ENCODE peak calls at places on chromosomes 6 and 20, in eight cellular contexts. Y, D, L, H, B, Q, I and N are unnamed samples.

GRCh38 chr20:51470521-51470875 is 72.0 kb downstream of the NFATC2 start:
- DNase-seq in B (no peak), H (no peak), I (no peak), Y (no peak), L (no peak), Q (no peak), D (no peak), N (no peak)

GRCh38 chr6:75624335-75624734 is 22.7 kb downstream of the SENP6 start:
- DNase-seq in Y (no peak), B (no peak), Q (no peak), H (no peak), D (no peak), L (no peak), I (no peak), N (no peak)

GRCh38 chr20:38369387-38369786 is 23.1 kb downstream of the LBP start:
- DNase-seq in Y (no peak), H (peak; percentile 34), Q (no peak), I (peak; percentile 16), L (no peak), D (no peak), B (peak; percentile 46), N (no peak)

GRCh38 chr20:32164984-32165735 is 42.4 kb downstream of the PLAGL2 start:
- DNase-seq in D (no peak), H (no peak), Y (no peak), Q (no peak), I (no peak), B (no peak), L (no peak), N (no peak)

GRCh38 chr6:132194529-132194928 is 206.7 kb downstream of the MOXD1 start:
- DNase-seq in D (no peak), Q (no peak), H (no peak), Y (no peak), I (no peak), L (no peak), B (no peak), N (no peak)

GRCh38 chr6:38352636-38353035 is 287.1 kb downstream of the BTBD9 start:
- DNase-seq in B (no peak), I (no peak), D (no peak), L (peak; percentile 50), H (peak; percentile 73), Y (no peak), Q (no peak), N (no peak)

GRCh38 chr6:72238900-72239299 is 352.6 kb downstream of the RIMS1 start:
- DNase-seq in L (no peak), Y (no peak), Q (no peak), H (peak; percentile 41), I (no peak), B (no peak), D (no peak), N (no peak)

GRCh38 chr6:129212081-129212480 is 329.1 kb downstream of the LAMA2 start:
- DNase-seq in D (no peak), Q (no peak), L (peak; percentile 93), H (peak; percentile 13), B (no peak), Y (no peak), I (no peak), N (no peak)

GRCh38 chr6:78308025-78308424 is 559.3 kb upstream of the IRAK1BP1 start:
- DNase-seq in Q (no peak), L (no peak), B (no peak), I (peak; percentile 45), H (no peak), Y (no peak), D (no peak), N (no peak)

GRCh38 chr6:157241411-157241979 is 81.8 kb downstream of the TMEM242 start:
- DNase-seq in L (peak; percentile 63), H (no peak), B (no peak), Q (no peak), I (no peak), Y (no peak), D (no peak), N (no peak)

GRCh38 chr6:79353226-79353625 is 118.7 kb upstream of the HMGN3 start:
- DNase-seq in L (no peak), D (no peak), Q (no peak), Y (no peak), B (no peak), H (peak; percentile 9), I (no peak), N (no peak)

GRCh38 chr6:33430991-33431879 is 11.4 kb downstream of the SYNGAP1 start:
- DNase-seq in H (peak; percentile 82), Y (peak; percentile 69), I (peak; percentile 47), Q (peak; percentile 84), D (peak; percentile 68), B (peak; percentile 46), L (peak; percentile 42), N (peak; percentile 75)

GRCh38 chr20:41476446-41476845 is 109.8 kb upstream of the EMILIN3 start:
- DNase-seq in D (no peak), B (no peak), L (no peak), I (no peak), Y (no peak), Q (no peak), H (no peak), N (no peak)

GRCh38 chr6:108650781-108651180 is 90.1 kb downstream of the FOXO3 start:
- DNase-seq in H (peak; percentile 86), I (no peak), D (no peak), Y (no peak), Q (no peak), B (peak; percentile 98), L (peak; percentile 84), N (peak; percentile 23)

GRCh38 chr6:43076928-43077809 is 1.1 kb downstream of the PTK7 start:
- DNase-seq in L (peak; percentile 53), B (no peak), Y (no peak), H (no peak), D (no peak), Q (no peak), I (no peak), N (no peak)

GRCh38 chr6:119484598-119484997 is 135.0 kb upstream of the MAN1A1 start:
- DNase-seq in L (peak; percentile 92), B (no peak), Q (no peak), I (peak; percentile 74), Y (no peak), D (no peak), H (peak; percentile 62), N (no peak)

GRCh38 chr6:79687759-79688158 is 56.6 kb downstream of the SH3BGRL2 start:
- DNase-seq in L (no peak), H (no peak), Q (no peak), B (no peak), Y (no peak), D (no peak), I (no peak), N (no peak)

GRCh38 chr6:111462770-111463391 is 20.1 kb downstream of the REV3L start:
- DNase-seq in L (peak; percentile 49), D (no peak), Q (no peak), I (no peak), H (peak; percentile 89), B (peak; percentile 34), Y (no peak), N (no peak)

GRCh38 chr6:97215157-97215769 is 67.8 kb downstream of the MMS22L start:
- DNase-seq in H (peak; percentile 74), Q (peak; percentile 46), L (peak; percentile 78), D (no peak), I (peak; percentile 53), B (peak; percentile 40), Y (no peak), N (no peak)

GRCh38 chr20:23157741-23158140 is 71.6 kb upstream of the CD93 start:
- DNase-seq in I (no peak), Q (no peak), Y (no peak), L (no peak), H (no peak), B (no peak), D (no peak), N (no peak)

GRCh38 chr6:39495640-39496039 is 173.1 kb upstream of the KCNK16 start:
- DNase-seq in D (no peak), I (no peak), L (no peak), Q (no peak), B (no peak), H (no peak), Y (no peak), N (no peak)

GRCh38 chr6:85321926-85322325 is 128.0 kb upstream of the NT5E start:
- DNase-seq in Q (no peak), L (no peak), H (no peak), B (no peak), Y (no peak), D (no peak), I (no peak), N (no peak)

GRCh38 chr6:73566954-73567591 is 46.2 kb upstream of the EEF1A1 start:
- DNase-seq in B (no peak), I (peak; percentile 96), H (peak; percentile 83), L (peak; percentile 84), Q (no peak), D (peak; percentile 68), Y (no peak), N (no peak)

GRCh38 chr6:107032051-107032450 is 4.1 kb downstream of the MTRES1 start:
- DNase-seq in L (no peak), I (no peak), D (no peak), Q (no peak), B (no peak), Y (no peak), H (no peak), N (no peak)